ENCODE peak calls at places on chromosomes 13 and 19, in nine cellular contexts. V, P, D, Q, M, C, F, K and O are unnamed samples.
A peak's percentile ranks its signal among the peaks of the same experiment; 100 is the strongest.

GRCh38 chr13:48831248-48831647 is 144.5 kb upstream of the FNDC3A start:
- DNase-seq in V (peak; percentile 21), P (no peak), D (no peak), Q (no peak), M (no peak), C (no peak), F (no peak), K (no peak), O (no peak)

GRCh38 chr19:48239582-48240141 is 16.1 kb downstream of the CARD8 start:
- DNase-seq in V (no peak), P (no peak), D (no peak), Q (no peak), M (no peak), C (no peak), F (no peak), K (no peak), O (no peak)

GRCh38 chr13:80753951-80754350 is 413.0 kb upstream of the SPRY2 start:
- DNase-seq in V (no peak), P (no peak), D (no peak), Q (no peak), M (no peak), C (no peak), F (no peak), K (no peak), O (no peak)

GRCh38 chr13:99908129-99908805 is 63.3 kb downstream of the ZIC5 start:
- DNase-seq in V (no peak), P (no peak), D (no peak), Q (no peak), M (no peak), C (no peak), F (no peak), K (no peak), O (no peak)

GRCh38 chr19:57437931-57438330 is 2.8 kb downstream of the ZNF749 start:
- DNase-seq in V (no peak), P (no peak), D (no peak), Q (no peak), M (no peak), C (no peak), F (no peak), K (no peak), O (no peak)

GRCh38 chr19:10260141-10260584 is 8.1 kb downstream of the MRPL4 start:
- DNase-seq in V (no peak), P (no peak), D (no peak), Q (no peak), M (no peak), C (peak; percentile 67), F (no peak), K (no peak), O (no peak)

GRCh38 chr19:40650749-40651305 is 39.6 kb downstream of the NUMBL start:
- DNase-seq in V (peak; percentile 92), P (no peak), D (no peak), Q (no peak), M (no peak), C (no peak), F (peak; percentile 76), K (peak; percentile 51), O (no peak)

GRCh38 chr13:113729329-113730019 is 29.6 kb upstream of the TMEM255B start:
- DNase-seq in V (no peak), P (peak; percentile 18), D (no peak), Q (no peak), M (no peak), C (no peak), F (no peak), K (no peak), O (no peak)

GRCh38 chr13:94968040-94968756 is 255.9 kb upstream of the SOX21 start:
- DNase-seq in V (peak; percentile 14), P (peak; percentile 64), D (peak; percentile 86), Q (no peak), M (peak; percentile 89), C (no peak), F (no peak), K (no peak), O (no peak)

GRCh38 chr19:54100560-54100959 is at the start of gene OSCAR:
- DNase-seq in V (no peak), P (no peak), D (no peak), Q (no peak), M (peak; percentile 52), C (no peak), F (no peak), K (no peak), O (no peak)

GRCh38 chr13:41402695-41403511 is 54.4 kb upstream of the RGCC start:
- DNase-seq in V (no peak), P (peak; percentile 8), D (no peak), Q (no peak), M (peak; percentile 78), C (no peak), F (no peak), K (no peak), O (no peak)

GRCh38 chr13:43802511-43802910 is 15.7 kb upstream of the ENOX1 start:
- DNase-seq in V (no peak), P (no peak), D (no peak), Q (no peak), M (no peak), C (no peak), F (no peak), K (no peak), O (no peak)

GRCh38 chr13:29702912-29703351 is 107.4 kb upstream of the SLC7A1 start:
- DNase-seq in V (peak; percentile 90), P (no peak), D (no peak), Q (no peak), M (peak; percentile 79), C (no peak), F (peak; percentile 51), K (peak; percentile 39), O (no peak)

GRCh38 chr19:4376991-4377781 is 23.2 kb downstream of the SH3GL1 start:
- DNase-seq in V (no peak), P (no peak), D (no peak), Q (no peak), M (no peak), C (peak; percentile 59), F (no peak), K (no peak), O (no peak)

GRCh38 chr19:28521614-28522544 is 691.1 kb downstream of the UQCRFS1 start:
- DNase-seq in V (no peak), P (no peak), D (no peak), Q (no peak), M (no peak), C (no peak), F (no peak), K (no peak), O (no peak)
- TF ChIP-seq CTCF in V (no peak), P (no peak), D (no peak), Q (no peak), M (no peak), C (no peak), F (no peak), K (no peak), O (no peak)

GRCh38 chr13:24625870-24626419 is 54.3 kb upstream of the ATP12A start:
- DNase-seq in V (no peak), P (no peak), D (no peak), Q (no peak), M (no peak), C (no peak), F (no peak), K (no peak), O (no peak)

GRCh38 chr13:24627864-24628418 is 52.3 kb upstream of the ATP12A start:
- DNase-seq in V (no peak), P (no peak), D (no peak), Q (no peak), M (no peak), C (no peak), F (no peak), K (no peak), O (no peak)

GRCh38 chr13:24626449-24626848 is 53.8 kb upstream of the ATP12A start:
- DNase-seq in V (no peak), P (no peak), D (no peak), Q (no peak), M (no peak), C (no peak), F (no peak), K (no peak), O (no peak)

GRCh38 chr13:24625324-24625723 is 54.9 kb upstream of the ATP12A start:
- DNase-seq in V (peak; percentile 31), P (no peak), D (no peak), Q (no peak), M (no peak), C (no peak), F (no peak), K (no peak), O (no peak)

DNA sequence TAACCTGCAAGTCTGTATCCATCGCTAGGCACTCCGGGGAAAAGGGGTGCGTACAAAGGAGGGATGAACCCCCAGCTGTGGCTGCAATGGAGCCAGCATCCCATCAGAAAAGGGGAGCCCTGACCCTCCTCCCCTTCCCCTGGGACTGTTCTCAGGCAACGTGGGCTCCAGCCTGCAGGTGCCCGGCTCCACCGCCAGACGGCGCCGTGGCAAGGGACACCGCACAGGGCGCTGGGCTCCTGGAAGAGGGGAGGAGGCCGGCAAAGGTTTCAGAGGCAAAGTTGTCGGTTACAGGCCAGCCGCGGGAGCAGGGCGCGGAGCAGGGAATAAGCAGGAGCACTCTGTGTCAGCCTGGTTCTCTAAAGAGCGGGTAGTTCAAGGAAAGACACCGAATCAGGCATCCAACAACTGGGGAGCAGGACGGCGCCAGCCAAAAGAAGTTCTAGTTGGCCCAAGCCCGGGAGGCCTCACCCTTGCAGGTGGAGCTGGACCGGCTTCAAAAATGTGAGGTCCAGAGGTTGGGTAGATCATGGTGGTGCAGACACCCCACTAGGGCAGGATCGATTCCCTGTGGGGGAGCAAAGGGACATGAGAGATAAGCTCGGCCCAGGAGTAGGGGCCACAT is 53.0 kb upstream of the ATP12A start:
- DNase-seq in V (peak; percentile 10), P (peak; percentile 84), D (peak; percentile 88), Q (no peak), M (peak; percentile 95), C (no peak), F (no peak), K (no peak), O (no peak)
- TF ChIP-seq CTCF in V (peak; percentile 32), P (peak; percentile 100), D (peak; percentile 98), Q (no peak), M (peak; percentile 98), C (no peak), F (no peak), K (peak; percentile 35), O (no peak)

DNA sequence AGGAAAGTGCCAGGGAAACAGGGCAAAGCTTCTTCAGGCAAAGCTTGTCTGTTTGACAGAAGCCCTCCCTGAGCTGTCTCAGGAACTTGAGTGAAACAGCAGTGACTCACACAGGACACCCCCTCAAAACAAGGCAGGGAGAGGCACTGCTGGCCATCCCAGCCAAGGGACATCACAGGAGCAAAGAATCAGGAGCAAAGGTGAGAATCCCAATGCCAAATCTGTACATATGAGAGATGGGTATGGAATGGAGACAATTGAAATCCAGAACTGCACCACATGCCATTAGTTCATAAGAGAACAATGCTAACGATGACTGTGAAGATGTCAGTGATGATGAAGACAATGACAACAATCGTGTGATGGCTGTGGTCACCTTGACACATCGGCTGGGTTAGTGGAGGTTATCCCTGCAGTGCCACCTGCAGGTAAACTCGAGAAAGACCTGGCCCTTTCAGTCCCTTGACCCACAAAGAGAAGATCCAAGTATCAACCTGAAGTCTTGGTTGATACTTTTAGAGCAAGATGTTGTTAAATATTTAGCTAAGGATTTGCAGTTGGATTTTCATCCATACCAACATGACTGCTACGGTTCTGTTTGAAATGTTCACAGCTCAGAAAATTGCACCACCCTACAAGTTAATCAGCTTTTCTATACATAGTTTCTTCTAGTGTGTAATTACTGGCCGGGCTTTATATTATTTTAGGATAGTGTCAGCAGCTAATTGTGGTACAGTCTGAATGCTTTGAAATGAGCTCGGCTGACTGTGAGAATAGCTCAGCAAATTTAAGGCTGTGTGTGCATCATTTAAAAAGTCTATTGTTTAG is 42.0 kb upstream of the IPO5 start:
- DNase-seq in V (no peak), P (peak; percentile 51), D (peak; percentile 39), Q (no peak), M (peak; percentile 82), C (peak; percentile 0), F (no peak), K (no peak), O (no peak)
- TF ChIP-seq CTCF in V (peak; percentile 50), P (peak; percentile 89), D (peak; percentile 63), Q (no peak), M (peak; percentile 86), C (no peak), F (no peak), K (peak; percentile 30), O (peak; percentile 22)

GRCh38 chr19:33192010-33192409 is 2.1 kb upstream of the LRP3 start:
- DNase-seq in V (no peak), P (no peak), D (peak; percentile 51), Q (no peak), M (peak; percentile 71), C (no peak), F (no peak), K (no peak), O (no peak)
- TF ChIP-seq CTCF in V (peak; percentile 18), P (peak; percentile 54), D (peak; percentile 51), Q (no peak), M (peak; percentile 70), C (no peak), F (no peak), K (no peak), O (no peak)